ENCODE peak calls at places on chromosome 7, in seven cellular contexts. W is sigmoid colon, F is prostate gland, H is esophagus muscularis mucosa, A is HCT116, M is spleen, D is K562. T is an unnamed sample.

GRCh38 chr7:101378808-101379207 is 16.1 kb downstream of the COL26A1 start:
- DNase-seq in W (no peak), F (peak), H (no peak), A (no peak), M (no peak), D (no peak), T (no peak)

GRCh38 chr7:121138262-121138933 is 149.9 kb downstream of the CPED1 start:
- DNase-seq in W (no peak), F (peak), H (no peak), A (no peak), M (no peak), D (no peak), T (peak)

GRCh38 chr7:45295222-45295621 is 137.6 kb downstream of the RAMP3 start:
- DNase-seq in W (no peak), F (no peak), H (no peak), A (no peak), M (no peak), D (no peak), T (no peak)

GRCh38 chr7:5214641-5215040 is 24.6 kb downstream of the WIPI2 start:
- DNase-seq in W (peak), F (no peak), H (no peak), A (no peak), M (peak), D (no peak), T (no peak)

GRCh38 chr7:93910076-93910994 is 4.0 kb downstream of the GNGT1 start:
- DNase-seq in W (peak), F (peak), H (no peak), A (no peak), M (no peak), D (no peak), T (no peak)

GRCh38 chr7:55523366-55523765 is 48.9 kb downstream of the VOPP1 start:
- DNase-seq in W (no peak), F (no peak), H (no peak), A (no peak), M (no peak), D (no peak), T (no peak)

GRCh38 chr7:7017707-7018265 is 164.6 kb upstream of the C1GALT1 start:
- DNase-seq in W (no peak), F (peak), H (no peak), A (no peak), M (no peak), D (no peak), T (no peak)

GRCh38 chr7:30845426-30846135 is 66.1 kb upstream of the AQP1 start:
- DNase-seq in W (peak), F (no peak), H (no peak), A (no peak), M (peak), D (no peak), T (no peak)

GRCh38 chr7:30912021-30912420 is 368 bp downstream of the AQP1 start:
- DNase-seq in W (no peak), F (no peak), H (no peak), A (no peak), M (no peak), D (no peak), T (no peak)

GRCh38 chr7:50359258-50359994 is 54.9 kb downstream of the IKZF1 start:
- DNase-seq in W (no peak), F (no peak), H (no peak), A (no peak), M (no peak), D (no peak), T (no peak)

GRCh38 chr7:41977165-41977651 is 259.8 kb downstream of the GLI3 start:
- DNase-seq in W (no peak), F (no peak), H (no peak), A (peak), M (no peak), D (peak), T (peak)

GRCh38 chr7:32034052-32034451 is 36.2 kb downstream of the PDE1C start:
- DNase-seq in W (no peak), F (no peak), H (no peak), A (no peak), M (no peak), D (no peak), T (no peak)

GRCh38 chr7:87735360-87735759 is 107.2 kb downstream of the RUNDC3B start:
- DNase-seq in W (no peak), F (no peak), H (no peak), A (no peak), M (no peak), D (no peak), T (no peak)

GRCh38 chr7:80941206-80941758 is 22.4 kb upstream of the SEMA3C start:
- DNase-seq in W (no peak), F (no peak), H (no peak), A (no peak), M (no peak), D (no peak), T (peak)

GRCh38 chr7:36686499-36686898 is 37.8 kb downstream of the AOAH start:
- DNase-seq in W (no peak), F (no peak), H (no peak), A (peak), M (no peak), D (no peak), T (no peak)

GRCh38 chr7:153507885-153508284 is 544.3 kb upstream of the DPP6 start:
- DNase-seq in W (no peak), F (no peak), H (no peak), A (no peak), M (no peak), D (no peak), T (no peak)

GRCh38 chr7:100427762-100428198 is 723 bp downstream of the ZCWPW1 start:
- DNase-seq in W (no peak), F (no peak), H (no peak), A (no peak), M (no peak), D (no peak), T (no peak)

GRCh38 chr7:2355079-2356008 is 717 bp downstream of the EIF3B start:
- DNase-seq in W (no peak), F (no peak), H (no peak), A (no peak), M (peak), D (peak), T (no peak)

GRCh38 chr7:158329686-158330085 is 257.9 kb downstream of the PTPRN2 start:
- DNase-seq in W (no peak), F (no peak), H (no peak), A (no peak), M (peak), D (no peak), T (no peak)

GRCh38 chr7:94294471-94295131 is 100.1 kb upstream of the COL1A2 start:
- DNase-seq in W (no peak), F (no peak), H (no peak), A (no peak), M (no peak), D (no peak), T (no peak)

GRCh38 chr7:17136156-17136555 is 162.3 kb upstream of the AHR start:
- DNase-seq in W (no peak), F (no peak), H (no peak), A (no peak), M (no peak), D (no peak), T (no peak)

GRCh38 chr7:69564454-69565417 is 33.5 kb upstream of the AUTS2 start:
- DNase-seq in W (peak), F (peak), H (no peak), A (no peak), M (no peak), D (no peak), T (no peak)

GRCh38 chr7:42359946-42360345 is 122.9 kb upstream of the GLI3 start:
- DNase-seq in W (no peak), F (no peak), H (no peak), A (no peak), M (no peak), D (no peak), T (no peak)

GRCh38 chr7:151595702-151596340 is 76.1 kb upstream of the RHEB start:
- DNase-seq in W (no peak), F (no peak), H (no peak), A (no peak), M (no peak), D (no peak), T (no peak)

GRCh38 chr7:132117636-132118035 is 458.6 kb downstream of the PLXNA4 start:
- DNase-seq in W (no peak), F (no peak), H (no peak), A (no peak), M (no peak), D (no peak), T (no peak)

GRCh38 chr7:132115758-132116157 is 460.5 kb downstream of the PLXNA4 start:
- DNase-seq in W (no peak), F (no peak), H (no peak), A (no peak), M (no peak), D (no peak), T (no peak)

GRCh38 chr7:132116369-132116768 is 459.9 kb downstream of the PLXNA4 start:
- DNase-seq in W (no peak), F (no peak), H (no peak), A (no peak), M (no peak), D (no peak), T (no peak)

GRCh38 chr7:132118641-132119040 is 457.6 kb downstream of the PLXNA4 start:
- DNase-seq in W (no peak), F (no peak), H (no peak), A (no peak), M (no peak), D (no peak), T (no peak)

GRCh38 chr7:132117181-132117580 is 459.1 kb downstream of the PLXNA4 start:
- DNase-seq in W (no peak), F (no peak), H (no peak), A (no peak), M (no peak), D (no peak), T (no peak)
- TF ChIP-seq POLR2AphosphoS5 in W (no peak), F (no peak), H (no peak), A (no peak), M (no peak), D (no peak), T (no peak)

GRCh38 chr7:155381852-155382801 is 75.8 kb upstream of the EN2 start:
- DNase-seq in W (no peak), F (no peak), H (no peak), A (no peak), M (peak), D (no peak), T (no peak)
- H3K4me3 ChIP-seq in W (peak), F (peak), H (peak), A (no peak), M (peak), D (no peak), T (no peak)

GRCh38 chr7:134789967-134790685 is 10.7 kb downstream of the CALD1 start:
- DNase-seq in W (peak), F (no peak), H (peak), A (no peak), M (no peak), D (no peak), T (no peak)
- TF ChIP-seq POLR2AphosphoS5 in W (peak), F (peak), H (peak), A (no peak), M (peak), D (no peak), T (no peak)

DNA sequence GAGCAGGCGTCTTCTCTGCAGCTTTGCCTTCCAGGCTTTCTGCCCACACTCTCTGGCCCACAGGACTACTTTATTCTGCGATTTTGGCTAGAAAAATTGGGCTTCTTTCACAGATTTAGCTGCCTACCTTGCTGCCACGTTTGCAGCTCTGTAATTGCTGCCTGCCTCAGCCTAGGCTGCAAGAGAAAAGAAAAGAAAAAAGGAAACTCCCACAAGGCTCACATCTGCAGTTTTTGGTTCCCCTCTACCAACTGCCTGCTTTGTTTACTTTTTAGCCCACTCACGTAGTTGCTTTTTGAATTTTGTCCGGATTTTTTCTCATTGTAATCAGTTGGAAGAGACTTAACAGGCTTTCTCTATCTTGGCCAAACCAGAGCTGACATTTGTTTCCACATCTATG is 24.3 kb downstream of the SUN3 start:
- DNase-seq in W (no peak), F (no peak), H (no peak), A (no peak), M (no peak), D (no peak), T (no peak)
- H3K4me3 ChIP-seq in W (no peak), F (no peak), H (no peak), A (no peak), M (no peak), D (no peak), T (no peak)

GRCh38 chr7:128832880-128833147 is 2.6 kb downstream of the FLNC start:
- DNase-seq in W (no peak), F (no peak), H (no peak), A (no peak), M (no peak), D (no peak), T (no peak)

GRCh38 chr7:128831178-128831993 is 1.2 kb downstream of the FLNC start:
- DNase-seq in W (peak), F (no peak), H (no peak), A (no peak), M (peak), D (peak), T (no peak)

GRCh38 chr7:128829391-128830166 is 627 bp upstream of the FLNC start:
- DNase-seq in W (peak), F (no peak), H (no peak), A (no peak), M (no peak), D (peak), T (peak)

GRCh38 chr7:128831994-128832879 is 2.0 kb downstream of the FLNC start:
- DNase-seq in W (peak), F (no peak), H (no peak), A (no peak), M (peak), D (peak), T (no peak)

DNA sequence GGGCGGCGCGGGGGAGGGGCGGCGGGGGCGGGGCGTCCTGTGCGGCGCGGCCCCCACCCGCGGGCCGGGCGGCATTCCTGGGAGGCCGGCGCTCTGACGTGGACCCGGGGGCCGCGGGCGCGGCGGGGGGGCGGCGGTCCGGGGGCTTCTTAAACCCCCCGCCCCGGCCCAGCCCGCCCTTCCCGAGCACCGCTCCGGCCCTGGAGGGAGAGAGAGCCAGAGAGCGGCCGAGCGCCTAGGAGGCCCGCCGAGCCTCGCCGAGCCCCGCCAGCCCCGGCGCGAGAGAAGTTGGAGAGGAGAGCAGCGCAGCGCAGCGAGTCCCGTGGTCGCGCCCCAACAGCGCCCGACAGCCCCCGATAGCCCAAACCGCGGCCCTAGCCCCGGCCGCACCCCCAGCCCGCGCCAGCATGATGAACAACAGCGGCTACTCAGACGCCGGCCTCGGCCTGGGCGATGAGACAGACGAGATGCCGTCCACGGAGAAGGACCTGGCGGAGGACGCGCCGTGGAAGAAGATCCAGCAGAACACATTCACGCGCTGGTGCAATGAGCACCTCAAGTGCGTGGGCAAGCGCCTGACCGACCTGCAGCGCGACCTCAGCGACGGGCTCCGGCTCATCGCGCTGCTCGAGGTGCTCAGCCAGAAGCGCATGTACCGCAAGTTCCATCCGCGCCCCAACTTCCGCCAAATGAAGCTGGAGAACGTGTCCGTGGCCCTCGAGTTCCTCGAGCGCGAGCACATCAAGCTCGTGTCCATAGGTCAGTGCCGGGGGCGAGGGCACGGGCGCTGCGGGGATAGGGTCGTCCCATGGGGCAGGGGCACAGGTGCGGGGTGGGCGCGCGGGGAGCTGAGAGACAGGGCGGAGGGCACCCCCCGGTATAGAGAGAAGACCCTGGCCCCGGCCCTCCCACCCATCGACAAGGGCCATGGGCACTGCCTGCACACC is at the start of gene FLNC:
- DNase-seq in W (peak), F (no peak), H (no peak), A (no peak), M (peak), D (peak), T (no peak)
- TF ChIP-seq POLR2AphosphoS5 in W (peak), F (no peak), H (peak), A (no peak), M (no peak), D (peak), T (no peak)

T was measured in Panc1.